ENCODE peak calls at places on chromosomes 2 and 18, in nine cellular contexts. R, M, V, D, N, H, W, U and O are unnamed samples. For H3K9me3, the result is how much of the 10 kb centered on the place peaks cover.

GRCh38 chr2:43088148-43089073 is 138.0 kb downstream of the ZFP36L2 start:
- DNase-seq in R (peak), M (no peak), V (peak), D (no peak), N (no peak), H (no peak), W (no peak), U (no peak), O (no peak)

GRCh38 chr2:10170256-10170655 is 47.7 kb downstream of the RRM2 start:
- DNase-seq in R (peak), M (no peak), V (peak), D (no peak), N (no peak), H (peak), W (no peak), U (peak), O (no peak)

GRCh38 chr2:136117909-136118818 is at the start of gene CXCR4:
- DNase-seq in R (peak), M (peak), V (peak), D (peak), N (peak), H (no peak), W (peak), U (peak), O (peak)

GRCh38 chr2:154194917-154195643 is 323.4 kb downstream of the GALNT13 start:
- DNase-seq in R (peak), M (no peak), V (no peak), D (no peak), N (no peak), H (no peak), W (no peak), U (no peak), O (no peak)

GRCh38 chr2:109447251-109447661 is 166.5 kb downstream of the SEPTIN10 start:
- DNase-seq in R (no peak), M (no peak), V (peak), D (no peak), N (no peak), H (no peak), W (no peak), U (peak), O (peak)

GRCh38 chr2:223086360-223086981 is 34.5 kb downstream of the KCNE4 start:
- DNase-seq in R (no peak), M (no peak), V (no peak), D (no peak), N (no peak), H (no peak), W (no peak), U (no peak), O (no peak)

GRCh38 chr2:227033471-227034148 is 130.4 kb downstream of the COL4A4 start:
- DNase-seq in R (peak), M (no peak), V (peak), D (no peak), N (peak), H (no peak), W (peak), U (peak), O (peak)

GRCh38 chr2:128644745-128645256 is 326.1 kb upstream of the HS6ST1 start:
- DNase-seq in R (no peak), M (no peak), V (no peak), D (no peak), N (no peak), H (peak), W (no peak), U (peak), O (no peak)

GRCh38 chr2:44326548-44327269 is 34.6 kb downstream of the PREPL start:
- DNase-seq in R (no peak), M (no peak), V (no peak), D (no peak), N (no peak), H (no peak), W (no peak), U (no peak), O (no peak)

GRCh38 chr2:36060133-36060532 is 295.4 kb upstream of the CRIM1 start:
- DNase-seq in R (no peak), M (no peak), V (no peak), D (no peak), N (no peak), H (no peak), W (no peak), U (no peak), O (no peak)

GRCh38 chr18:80109676-80110078 is 615 bp downstream of the ADNP2 start:
- DNase-seq in R (peak), M (peak), V (peak), D (no peak), N (peak), H (peak), W (peak), U (peak), O (peak)

DNA sequence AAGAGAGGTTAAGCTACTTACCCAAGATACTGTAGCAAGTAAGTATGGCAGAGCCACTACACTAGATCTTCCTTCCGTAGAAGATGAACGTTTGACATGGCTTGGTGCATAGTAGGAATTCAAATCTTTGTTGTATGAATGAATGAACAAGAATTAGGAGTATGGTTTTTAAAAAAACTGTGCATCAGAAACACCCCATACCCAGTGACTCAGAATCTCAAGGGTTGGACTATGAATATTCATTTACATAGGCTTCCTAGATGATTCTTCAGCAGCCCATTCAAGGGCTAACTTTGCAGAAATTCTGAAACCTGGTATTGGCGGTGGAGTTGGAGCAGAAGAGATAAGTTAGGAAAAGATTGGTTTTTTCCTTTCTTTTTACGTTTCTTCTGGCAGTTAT is 5.4 kb downstream of the ACTR3 start:
- DNase-seq in R (no peak), M (no peak), V (no peak), D (no peak), N (no peak), H (no peak), W (peak), U (no peak), O (no peak)
- H3K4me3 ChIP-seq in R (peak), M (no peak), V (no peak), D (peak), N (no peak), H (no peak), W (no peak), U (no peak), O (no peak)

DNA sequence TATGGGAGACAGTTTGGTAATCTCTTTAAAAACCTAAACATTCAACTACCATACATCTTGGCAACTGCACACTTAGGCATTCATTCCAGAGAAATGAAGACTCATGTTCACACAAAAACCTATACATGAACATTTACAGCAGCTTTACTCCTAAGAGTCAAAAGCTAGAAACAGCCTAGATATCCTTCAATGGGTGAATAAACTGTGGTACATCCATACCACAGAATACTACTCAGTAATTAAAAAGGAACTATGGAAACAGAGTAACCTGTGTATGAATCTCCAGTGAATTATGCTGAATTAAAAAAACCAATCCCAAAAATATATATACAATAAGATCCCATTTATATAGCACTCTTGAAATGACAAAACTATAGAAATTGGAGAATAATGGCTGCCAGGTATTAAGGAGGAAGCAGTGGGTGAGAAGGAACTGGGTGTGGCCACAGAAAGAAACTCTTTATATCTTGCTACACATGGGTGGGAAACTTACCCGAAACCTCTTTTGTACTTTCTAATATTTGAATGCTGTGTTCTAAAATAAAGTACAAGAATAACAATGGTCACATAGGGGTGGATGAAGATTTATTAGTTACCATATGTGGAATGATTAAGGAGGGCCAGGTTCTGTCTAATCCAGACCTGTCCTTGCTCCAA is 13.7 kb downstream of the SESTD1 start:
- DNase-seq in R (no peak), M (no peak), V (no peak), D (no peak), N (no peak), H (no peak), W (no peak), U (no peak), O (no peak)
- H3K9me3 ChIP-seq in R (under half), M (under half), V (under half), D (under half), N (under half), H (under half), W (under half), U (under half), O (under half)

GRCh38 chr2:45938649-45939511 is 287.4 kb downstream of the PRKCE start:
- DNase-seq in R (peak), M (peak), V (peak), D (no peak), N (peak), H (peak), W (peak), U (peak), O (peak)
- H3K4me3 ChIP-seq in R (peak), M (peak), V (no peak), D (no peak), N (no peak), H (no peak), W (no peak), U (no peak), O (peak)

GRCh38 chr2:68687018-68687417 is 43.6 kb downstream of the PROKR1 start:
- DNase-seq in R (no peak), M (no peak), V (no peak), D (no peak), N (no peak), H (no peak), W (no peak), U (no peak), O (no peak)
- H3K9me3 ChIP-seq in R (under half), M (under half), V (under half), D (under half), N (under half), H (under half), W (under half), U (under half), O (under half)

DNA sequence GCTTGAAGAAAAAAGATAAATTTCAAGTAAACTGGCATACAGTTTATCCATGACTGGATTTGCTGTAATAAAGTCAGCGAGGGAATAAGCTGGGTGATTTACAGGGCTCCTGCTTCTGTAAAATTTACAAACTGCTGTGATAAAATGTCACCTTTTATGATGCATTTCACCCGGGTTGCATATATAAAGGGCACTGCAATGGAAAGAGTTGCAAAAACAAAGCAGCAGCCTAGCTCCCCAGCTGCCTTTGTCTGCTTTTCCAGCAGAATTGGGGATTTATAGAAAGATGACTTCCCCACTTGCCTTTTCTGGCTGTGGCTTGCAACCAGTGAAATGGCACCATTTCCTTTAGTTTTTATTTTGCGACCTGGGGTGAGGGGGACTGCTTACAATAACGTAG is 132.6 kb upstream of the LHCGR start:
- DNase-seq in R (no peak), M (no peak), V (no peak), D (no peak), N (no peak), H (no peak), W (no peak), U (no peak), O (no peak)
- H3K4me3 ChIP-seq in R (no peak), M (no peak), V (no peak), D (no peak), N (no peak), H (no peak), W (no peak), U (no peak), O (no peak)

DNA sequence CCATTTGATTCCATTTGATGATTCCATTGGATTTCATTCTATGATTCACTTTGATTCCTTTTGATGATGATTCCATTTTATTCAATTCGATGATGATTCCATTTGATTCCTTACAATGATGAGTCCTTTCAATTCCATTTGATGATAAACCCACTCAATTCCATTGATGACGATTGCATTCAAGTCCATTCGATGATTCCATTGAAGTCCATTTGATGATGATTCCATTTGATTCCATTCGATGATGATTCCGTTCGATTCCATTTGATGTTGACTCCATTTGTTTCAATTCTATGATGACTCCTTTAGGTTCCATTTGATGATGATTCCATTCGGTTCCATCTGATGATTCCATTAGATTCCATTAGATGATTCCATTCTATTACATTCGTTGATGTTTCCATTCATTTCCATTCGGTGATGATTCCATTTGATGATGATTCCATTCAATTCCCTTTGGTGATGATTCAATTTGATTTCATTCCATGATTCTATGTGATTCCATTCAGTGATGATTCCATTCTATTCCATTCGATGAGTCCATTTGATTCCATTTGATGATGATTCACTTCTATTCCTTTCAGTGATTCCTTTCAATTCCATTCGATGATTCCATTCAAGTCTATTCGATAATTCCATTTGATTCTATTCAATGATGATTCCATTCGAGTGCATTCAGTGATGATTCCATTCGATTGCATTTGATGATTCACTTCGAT is 1106.0 kb downstream of the RPIA start:
- DNase-seq in R (no peak), M (no peak), V (no peak), D (no peak), N (no peak), H (no peak), W (no peak), U (no peak), O (no peak)
- H3K9me3 ChIP-seq in R (half or more), M (half or more), V (under half), D (under half), N (under half), H (under half), W (under half), U (under half), O (under half)

DNA sequence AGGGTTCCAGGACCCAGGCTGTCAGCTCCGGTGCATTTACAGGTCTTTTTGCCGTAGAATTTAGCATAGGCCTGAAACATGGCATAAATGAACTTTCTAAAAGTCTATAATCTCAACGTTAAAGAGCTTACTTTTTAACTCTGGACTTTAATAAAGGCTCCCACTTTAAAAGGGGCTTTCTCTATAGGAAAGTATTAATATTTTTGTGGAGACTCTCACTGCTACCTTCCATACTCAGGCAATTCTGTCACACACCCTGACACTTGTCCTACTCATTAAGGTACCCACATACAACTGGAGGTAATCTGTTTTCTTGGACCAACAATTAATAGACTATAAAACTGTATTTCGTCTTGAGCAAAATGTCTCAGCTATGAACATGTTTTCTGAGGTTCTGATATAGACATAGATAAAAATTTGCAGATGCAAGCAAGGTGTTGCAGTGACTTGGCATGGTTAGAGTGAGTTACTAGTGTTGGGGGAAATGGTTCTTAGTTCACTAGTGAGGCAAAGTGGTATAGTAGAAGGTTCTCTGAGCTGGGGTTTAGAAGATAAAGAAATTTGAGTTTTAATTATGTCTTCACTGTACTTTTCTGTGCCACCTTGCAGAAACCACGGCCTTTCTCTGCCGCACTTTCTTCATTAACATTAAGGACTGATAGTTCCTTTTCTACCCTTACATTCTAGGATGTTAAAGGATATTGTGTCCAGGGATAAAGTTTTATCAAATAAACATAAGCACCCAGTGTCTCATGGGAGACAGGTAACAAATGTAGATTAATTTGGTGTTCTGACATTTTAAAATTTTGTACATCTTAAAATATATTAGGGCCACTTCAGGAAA is 10.8 kb upstream of the NR4A2 start:
- DNase-seq in R (peak), M (no peak), V (no peak), D (no peak), N (no peak), H (no peak), W (peak), U (no peak), O (no peak)
- H3K4me3 ChIP-seq in R (peak), M (peak), V (peak), D (peak), N (peak), H (peak), W (peak), U (peak), O (peak)

GRCh38 chr2:176114120-176114929 is 2.3 kb upstream of the HOXD10 start:
- DNase-seq in R (peak), M (no peak), V (no peak), D (no peak), N (no peak), H (no peak), W (no peak), U (no peak), O (no peak)
- H3K9me3 ChIP-seq in R (under half), M (under half), V (under half), D (under half), N (under half), H (under half), W (under half), U (under half), O (under half)